ENCODE peak calls at places on chromosomes 6 and 20, in four cellular contexts. G, T, B and F are unnamed samples.
A peak's percentile ranks its signal among the peaks of the same experiment; 100 is the strongest.

GRCh38 chr20:35909176-35909575 is 45.1 kb downstream of the SCAND1 start:
- DNase-seq in G (no peak), T (no peak), B (no peak), F (no peak)

GRCh38 chr6:3489032-3489757 is 32.3 kb upstream of the SLC22A23 start:
- DNase-seq in T (peak; percentile 41), B (no peak), G (no peak), F (peak; percentile 50)

GRCh38 chr6:147154454-147154853 is 49.8 kb upstream of the STXBP5 start:
- DNase-seq in T (peak; percentile 96), G (no peak), B (no peak), F (peak; percentile 37)

GRCh38 chr6:15247750-15248450 is 2.0 kb downstream of the JARID2 start:
- DNase-seq in T (peak; percentile 39), B (peak; percentile 72), G (peak; percentile 87), F (peak; percentile 66)

GRCh38 chr20:57361517-57361916 is 10.5 kb downstream of the RAE1 start:
- DNase-seq in T (peak; percentile 89), B (no peak), G (no peak), F (peak; percentile 87)

GRCh38 chr20:61558726-61559125 is 306.7 kb downstream of the CDH4 start:
- DNase-seq in B (no peak), G (no peak), T (peak; percentile 3), F (peak; percentile 32)

GRCh38 chr20:44420497-44420896 is 55.2 kb upstream of the TTPAL start:
- DNase-seq in T (no peak), B (no peak), G (no peak), F (no peak)

GRCh38 chr6:1311400-1312192 is at the start of gene FOXQ1:
- DNase-seq in B (peak; percentile 69), T (peak; percentile 58), G (no peak), F (peak; percentile 71)

GRCh38 chr6:46305833-46306232 is 135.1 kb upstream of the ENPP5 start:
- DNase-seq in B (no peak), T (no peak), G (no peak), F (no peak)

GRCh38 chr6:53831956-53832660 is 37.3 kb downstream of the LRRC1 start:
- DNase-seq in T (no peak), G (no peak), B (no peak), F (no peak)

GRCh38 chr6:159151266-159151855 is 17.8 kb upstream of the FNDC1 start:
- DNase-seq in T (peak; percentile 54), B (peak; percentile 65), G (peak; percentile 79), F (peak; percentile 76)

GRCh38 chr20:43991982-43992381 is 77.3 kb downstream of the TOX2 start:
- DNase-seq in G (no peak), T (no peak), B (no peak), F (no peak)

GRCh38 chr20:58577871-58578615 is 62.8 kb upstream of the APCDD1L start:
- DNase-seq in B (no peak), G (peak; percentile 36), T (no peak), F (no peak)

GRCh38 chr6:36845233-36845632 is 6.0 kb upstream of the CPNE5 start:
- DNase-seq in B (no peak), T (no peak), G (no peak), F (no peak)

GRCh38 chr6:93786474-93787330 is 367.3 kb upstream of the EPHA7 start:
- DNase-seq in B (no peak), T (no peak), G (no peak), F (no peak)

GRCh38 chr6:108850669-108851467 is 2.6 kb downstream of the ARMC2 start:
- DNase-seq in T (no peak), B (no peak), G (no peak), F (no peak)

GRCh38 chr20:13626724-13627123 is 12.0 kb downstream of the TASP1 start:
- DNase-seq in T (no peak), G (no peak), B (no peak), F (no peak)

GRCh38 chr6:75130784-75131183 is 75.1 kb downstream of the COL12A1 start:
- DNase-seq in G (no peak), B (no peak), T (peak; percentile 16), F (peak; percentile 40)

GRCh38 chr6:11675610-11676009 is 103.0 kb downstream of the ADTRP start:
- DNase-seq in G (no peak), B (no peak), T (peak; percentile 25), F (no peak)

GRCh38 chr6:30490031-30490876 is 945 bp downstream of the HLA-E start:
- DNase-seq in G (peak; percentile 93), B (peak; percentile 79), T (peak; percentile 47), F (peak; percentile 90)

GRCh38 chr20:58084566-58084965 is 143.9 kb downstream of the ANKRD60 start:
- DNase-seq in G (no peak), B (no peak), T (no peak), F (no peak)

GRCh38 chr6:94443701-94444100 is 1024.3 kb upstream of the EPHA7 start:
- DNase-seq in B (no peak), T (no peak), G (no peak), F (no peak)

GRCh38 chr6:44498436-44498835 is 110.9 kb downstream of the CDC5L start:
- DNase-seq in G (peak; percentile 36), T (no peak), B (no peak), F (no peak)

GRCh38 chr6:4133941-4134838 is 1.2 kb downstream of the ECI2 start:
- DNase-seq in B (peak; percentile 16), G (peak; percentile 73), T (no peak), F (no peak)

GRCh38 chr6:116973992-116974391 is 97.0 kb downstream of the RFX6 start:
- DNase-seq in B (no peak), G (no peak), T (no peak), F (no peak)

GRCh38 chr6:84774174-84775158 is 10.1 kb upstream of the TBX18 start:
- DNase-seq in G (no peak), T (peak; percentile 30), B (peak; percentile 80), F (peak; percentile 90)

GRCh38 chr6:16623029-16623653 is 138.1 kb downstream of the ATXN1 start:
- DNase-seq in B (no peak), G (no peak), T (peak; percentile 31), F (no peak)

GRCh38 chr20:50244352-50245149 is 53.9 kb downstream of the CEBPB start:
- DNase-seq in T (peak; percentile 27), B (no peak), G (no peak), F (no peak)

GRCh38 chr20:36399147-36399968 is 93.2 kb downstream of the DLGAP4 start:
- DNase-seq in T (peak; percentile 43), B (peak; percentile 60), G (no peak), F (peak; percentile 45)

GRCh38 chr6:133817460-133818047 is 71.4 kb upstream of the TCF21 start:
- DNase-seq in G (peak; percentile 79), T (no peak), B (peak; percentile 48), F (no peak)

GRCh38 chr6:14673201-14673600 is 555.6 kb downstream of the CD83 start:
- DNase-seq in G (no peak), T (peak; percentile 72), B (no peak), F (peak; percentile 22)

GRCh38 chr6:21826031-21826430 is 232.5 kb downstream of the SOX4 start:
- DNase-seq in B (no peak), T (peak; percentile 53), G (no peak), F (peak; percentile 18)

GRCh38 chr20:6811262-6811661 is 43.8 kb downstream of the BMP2 start:
- DNase-seq in T (no peak), B (no peak), G (no peak), F (no peak)

GRCh38 chr6:44464527-44465310 is 77.2 kb downstream of the CDC5L start:
- DNase-seq in G (no peak), B (no peak), T (no peak), F (peak; percentile 75)

GRCh38 chr6:32845381-32845884 is 1.6 kb upstream of the PSMB8 start:
- DNase-seq in B (no peak), T (no peak), G (peak; percentile 78), F (no peak)

GRCh38 chr20:51376121-51376520 is 166.4 kb downstream of the NFATC2 start:
- DNase-seq in B (no peak), T (no peak), G (no peak), F (no peak)

GRCh38 chr6:152575621-152576150 is 61.5 kb downstream of the SYNE1 start:
- DNase-seq in T (peak; percentile 99), G (no peak), B (no peak), F (peak; percentile 53)

GRCh38 chr6:152146385-152146784 is 338.9 kb downstream of the ESR1 start:
- DNase-seq in B (no peak), T (no peak), G (no peak), F (peak; percentile 71)

GRCh38 chr20:53040678-53041674 is 68.8 kb downstream of the TSHZ2 start:
- DNase-seq in B (no peak), G (no peak), T (peak; percentile 34), F (peak; percentile 36)